ENCODE peak calls at places on chromosomes 5 and 9, in five cellular contexts. One of them, this sample, is unnamed.
A peak's percentile ranks its signal among the peaks of the same experiment; 100 is the strongest.

GRCh38 chr9:1458503-1458902 is 408.3 kb downstream of the DMRT2 start:
- DNase-seq in heart right ventricle: no peak
- DNase-seq in breast epithelium: no peak
- DNase-seq in body of pancreas: no peak
- DNase-seq in cardiac muscle cell: peak; percentile 81
- DNase-seq in this sample: no peak

GRCh38 chr9:36485647-36486453 is 85.8 kb upstream of the RNF38 start:
- DNase-seq in cardiac muscle cell: no peak
- DNase-seq in breast epithelium: no peak
- DNase-seq in body of pancreas: peak; percentile 17
- DNase-seq in heart right ventricle: no peak
- DNase-seq in this sample: no peak

GRCh38 chr9:75197521-75197920 is 109.2 kb downstream of the OSTF1 start:
- DNase-seq in heart right ventricle: no peak
- DNase-seq in cardiac muscle cell: peak; percentile 48
- DNase-seq in breast epithelium: no peak
- DNase-seq in body of pancreas: no peak
- DNase-seq in this sample: no peak

GRCh38 chr5:161286066-161286655 is 260.4 kb downstream of the GABRB2 start:
- DNase-seq in body of pancreas: no peak
- DNase-seq in heart right ventricle: no peak
- DNase-seq in breast epithelium: no peak
- DNase-seq in cardiac muscle cell: no peak
- DNase-seq in this sample: no peak

GRCh38 chr9:115117999-115118470 is at the start of gene TNC:
- DNase-seq in breast epithelium: peak; percentile 57
- DNase-seq in heart right ventricle: peak; percentile 23
- DNase-seq in cardiac muscle cell: peak; percentile 78
- DNase-seq in body of pancreas: peak; percentile 34
- DNase-seq in this sample: peak; percentile 88

GRCh38 chr5:6732634-6733410 is 19.6 kb downstream of the TENT4A start:
- DNase-seq in breast epithelium: no peak
- DNase-seq in body of pancreas: no peak
- DNase-seq in cardiac muscle cell: peak; percentile 79
- DNase-seq in heart right ventricle: peak; percentile 53
- DNase-seq in this sample: peak; percentile 86

GRCh38 chr9:37587521-37587920 is 4.9 kb downstream of the TOMM5 start:
- DNase-seq in body of pancreas: no peak
- DNase-seq in breast epithelium: no peak
- DNase-seq in heart right ventricle: no peak
- DNase-seq in cardiac muscle cell: no peak
- DNase-seq in this sample: no peak

GRCh38 chr5:50849554-50849953 is 183.1 kb downstream of the PARP8 start:
- DNase-seq in heart right ventricle: no peak
- DNase-seq in cardiac muscle cell: no peak
- DNase-seq in breast epithelium: no peak
- DNase-seq in body of pancreas: no peak
- DNase-seq in this sample: no peak

GRCh38 chr5:43231977-43232376 is 40.0 kb downstream of the NIM1K start:
- DNase-seq in breast epithelium: no peak
- DNase-seq in cardiac muscle cell: no peak
- DNase-seq in heart right ventricle: no peak
- DNase-seq in body of pancreas: peak; percentile 88
- DNase-seq in this sample: no peak

GRCh38 chr5:149957855-149958254 is 2.7 kb upstream of the SLC26A2 start:
- DNase-seq in heart right ventricle: no peak
- DNase-seq in breast epithelium: no peak
- DNase-seq in body of pancreas: no peak
- DNase-seq in cardiac muscle cell: no peak
- DNase-seq in this sample: no peak

GRCh38 chr9:135714242-135715055 is 12.5 kb downstream of the KCNT1 start:
- DNase-seq in breast epithelium: no peak
- DNase-seq in cardiac muscle cell: no peak
- DNase-seq in heart right ventricle: no peak
- DNase-seq in body of pancreas: no peak
- DNase-seq in this sample: no peak

GRCh38 chr9:26331223-26331622 is 561.4 kb downstream of the CAAP1 start:
- DNase-seq in body of pancreas: no peak
- DNase-seq in cardiac muscle cell: no peak
- DNase-seq in breast epithelium: no peak
- DNase-seq in heart right ventricle: no peak
- DNase-seq in this sample: no peak

GRCh38 chr5:135038829-135039525 is 4.9 kb upstream of the PITX1 start:
- DNase-seq in breast epithelium: no peak
- DNase-seq in heart right ventricle: no peak
- DNase-seq in cardiac muscle cell: no peak
- DNase-seq in body of pancreas: no peak
- DNase-seq in this sample: no peak

GRCh38 chr9:20754556-20754955 is 70.5 kb downstream of the FOCAD start:
- DNase-seq in body of pancreas: no peak
- DNase-seq in breast epithelium: no peak
- DNase-seq in heart right ventricle: no peak
- DNase-seq in cardiac muscle cell: peak; percentile 15
- DNase-seq in this sample: no peak

GRCh38 chr5:157994906-157995519 is 136.1 kb upstream of the CLINT1 start:
- DNase-seq in breast epithelium: peak; percentile 45
- DNase-seq in cardiac muscle cell: peak; percentile 81
- DNase-seq in heart right ventricle: peak; percentile 60
- DNase-seq in body of pancreas: peak; percentile 71
- DNase-seq in this sample: no peak

GRCh38 chr5:90876366-90876765 is 317.8 kb downstream of the ADGRV1 start:
- DNase-seq in breast epithelium: no peak
- DNase-seq in heart right ventricle: no peak
- DNase-seq in cardiac muscle cell: no peak
- DNase-seq in body of pancreas: no peak
- DNase-seq in this sample: no peak

GRCh38 chr5:175202461-175203065 is 241.4 kb downstream of the DRD1 start:
- DNase-seq in body of pancreas: no peak
- DNase-seq in breast epithelium: no peak
- DNase-seq in cardiac muscle cell: no peak
- DNase-seq in heart right ventricle: no peak
- DNase-seq in this sample: no peak

GRCh38 chr5:158801286-158801685 is 298.4 kb downstream of the EBF1 start:
- DNase-seq in heart right ventricle: no peak
- DNase-seq in body of pancreas: no peak
- DNase-seq in breast epithelium: no peak
- DNase-seq in cardiac muscle cell: no peak
- DNase-seq in this sample: no peak

GRCh38 chr5:139486201-139486600 is 3.6 kb upstream of the STING1 start:
- DNase-seq in heart right ventricle: no peak
- DNase-seq in breast epithelium: no peak
- DNase-seq in cardiac muscle cell: no peak
- DNase-seq in body of pancreas: no peak
- DNase-seq in this sample: no peak

GRCh38 chr5:141369994-141370848 is at the start of gene PCDHGB3:
- DNase-seq in body of pancreas: peak; percentile 31
- DNase-seq in cardiac muscle cell: peak; percentile 62
- DNase-seq in breast epithelium: no peak
- DNase-seq in heart right ventricle: no peak
- DNase-seq in this sample: no peak

GRCh38 chr5:177472460-177473441 is 683 bp downstream of the DBN1 start:
- DNase-seq in body of pancreas: no peak
- DNase-seq in cardiac muscle cell: no peak
- DNase-seq in heart right ventricle: no peak
- DNase-seq in breast epithelium: no peak
- DNase-seq in this sample: no peak

GRCh38 chr5:125961150-125961549 is 462.1 kb upstream of the GRAMD2B start:
- DNase-seq in body of pancreas: no peak
- DNase-seq in cardiac muscle cell: no peak
- DNase-seq in breast epithelium: no peak
- DNase-seq in heart right ventricle: no peak
- DNase-seq in this sample: no peak

GRCh38 chr5:134027203-134027582 is 22.4 kb upstream of the VDAC1 start:
- DNase-seq in cardiac muscle cell: no peak
- DNase-seq in heart right ventricle: no peak
- DNase-seq in breast epithelium: no peak
- DNase-seq in body of pancreas: no peak
- DNase-seq in this sample: no peak

GRCh38 chr5:102753889-102754498 is 1.1 kb upstream of the PAM start:
- DNase-seq in heart right ventricle: no peak
- DNase-seq in breast epithelium: no peak
- DNase-seq in cardiac muscle cell: peak; percentile 3
- DNase-seq in body of pancreas: no peak
- DNase-seq in this sample: peak; percentile 59

GRCh38 chr5:179886190-179886589 is 21.5 kb downstream of the TBC1D9B start:
- DNase-seq in cardiac muscle cell: no peak
- DNase-seq in heart right ventricle: no peak
- DNase-seq in body of pancreas: no peak
- DNase-seq in breast epithelium: no peak
- DNase-seq in this sample: no peak

GRCh38 chr5:122415481-122416120 is 103.6 kb downstream of the SNCAIP start:
- DNase-seq in heart right ventricle: peak; percentile 25
- DNase-seq in body of pancreas: peak; percentile 49
- DNase-seq in breast epithelium: peak; percentile 24
- DNase-seq in cardiac muscle cell: peak; percentile 86
- DNase-seq in this sample: no peak

GRCh38 chr5:130104895-130105684 is 200.8 kb downstream of the CHSY3 start:
- DNase-seq in heart right ventricle: no peak
- DNase-seq in body of pancreas: no peak
- DNase-seq in breast epithelium: no peak
- DNase-seq in cardiac muscle cell: no peak
- DNase-seq in this sample: no peak

GRCh38 chr5:6158974-6159863 is 219.1 kb downstream of the MED10 start:
- DNase-seq in heart right ventricle: no peak
- DNase-seq in cardiac muscle cell: peak; percentile 69
- DNase-seq in breast epithelium: no peak
- DNase-seq in body of pancreas: peak; percentile 12
- DNase-seq in this sample: peak; percentile 90

GRCh38 chr5:145854651-145855258 is 18.1 kb downstream of the GRXCR2 start:
- DNase-seq in breast epithelium: no peak
- DNase-seq in cardiac muscle cell: peak; percentile 80
- DNase-seq in heart right ventricle: no peak
- DNase-seq in body of pancreas: no peak
- DNase-seq in this sample: no peak

GRCh38 chr9:109556061-109556460 is 58.0 kb upstream of the PTPN3 start:
- DNase-seq in cardiac muscle cell: no peak
- DNase-seq in breast epithelium: peak; percentile 82
- DNase-seq in body of pancreas: no peak
- DNase-seq in heart right ventricle: no peak
- DNase-seq in this sample: peak; percentile 86

GRCh38 chr5:74953961-74954720 is 88.0 kb upstream of the FAM169A start:
- DNase-seq in breast epithelium: no peak
- DNase-seq in cardiac muscle cell: peak; percentile 36
- DNase-seq in heart right ventricle: no peak
- DNase-seq in body of pancreas: no peak
- DNase-seq in this sample: no peak

GRCh38 chr5:73314395-73315195 is 134.0 kb downstream of the FOXD1 start:
- DNase-seq in cardiac muscle cell: no peak
- DNase-seq in breast epithelium: no peak
- DNase-seq in body of pancreas: no peak
- DNase-seq in heart right ventricle: no peak
- DNase-seq in this sample: no peak

GRCh38 chr9:113313276-113313675 is 10.1 kb upstream of the RNF183 start:
- DNase-seq in heart right ventricle: no peak
- DNase-seq in body of pancreas: no peak
- DNase-seq in cardiac muscle cell: no peak
- DNase-seq in breast epithelium: no peak
- DNase-seq in this sample: no peak

GRCh38 chr5:38845555-38846378 is at the start of gene OSMR:
- DNase-seq in body of pancreas: peak; percentile 94
- DNase-seq in cardiac muscle cell: peak; percentile 100
- DNase-seq in breast epithelium: peak; percentile 92
- DNase-seq in heart right ventricle: peak; percentile 91
- DNase-seq in this sample: peak; percentile 99

GRCh38 chr5:38094889-38095288 is 163.5 kb upstream of the EGFLAM start:
- DNase-seq in breast epithelium: no peak
- DNase-seq in cardiac muscle cell: no peak
- DNase-seq in body of pancreas: no peak
- DNase-seq in heart right ventricle: no peak
- DNase-seq in this sample: no peak

GRCh38 chr9:17315341-17315740 is 180.5 kb downstream of the CNTLN start:
- DNase-seq in cardiac muscle cell: peak; percentile 13
- DNase-seq in heart right ventricle: no peak
- DNase-seq in body of pancreas: no peak
- DNase-seq in breast epithelium: no peak
- DNase-seq in this sample: no peak

GRCh38 chr9:31210982-31211570 is 1173.4 kb upstream of the ACO1 start:
- DNase-seq in heart right ventricle: no peak
- DNase-seq in body of pancreas: peak; percentile 2
- DNase-seq in cardiac muscle cell: peak; percentile 45
- DNase-seq in breast epithelium: no peak
- DNase-seq in this sample: peak; percentile 30

GRCh38 chr5:93892481-93892880 is 151.1 kb upstream of the POU5F2 start:
- DNase-seq in body of pancreas: no peak
- DNase-seq in cardiac muscle cell: peak; percentile 14
- DNase-seq in breast epithelium: no peak
- DNase-seq in heart right ventricle: no peak
- DNase-seq in this sample: no peak

GRCh38 chr5:87182622-87183021 is 85.1 kb upstream of the RASA1 start:
- DNase-seq in breast epithelium: no peak
- DNase-seq in body of pancreas: no peak
- DNase-seq in cardiac muscle cell: no peak
- DNase-seq in heart right ventricle: no peak
- DNase-seq in this sample: no peak
- H3K4me3 ChIP-seq in breast epithelium: no peak overlapping the region
- H3K4me3 ChIP-seq in body of pancreas: no peak overlapping the region
- H3K4me3 ChIP-seq in cardiac muscle cell: no peak overlapping the region
- H3K4me3 ChIP-seq in heart right ventricle: no peak overlapping the region
- H3K4me3 ChIP-seq in this sample: no peak overlapping the region

GRCh38 chr5:10610058-10610457 is 46.2 kb downstream of the ANKRD33B start:
- DNase-seq in body of pancreas: no peak
- DNase-seq in breast epithelium: no peak
- DNase-seq in heart right ventricle: no peak
- DNase-seq in cardiac muscle cell: no peak
- DNase-seq in this sample: no peak
- H3K4me1 ChIP-seq in body of pancreas: no peaks in the 10 kb centered on the region
- H3K4me1 ChIP-seq in breast epithelium: no peaks in the 10 kb centered on the region
- H3K4me1 ChIP-seq in heart right ventricle: peaks cover 20% of the 10 kb centered on the region
- H3K4me1 ChIP-seq in cardiac muscle cell: peaks cover 25% of the 10 kb centered on the region
- H3K4me1 ChIP-seq in this sample: peaks cover 7% of the 10 kb centered on the region

GRCh38 chr9:95070549-95071021 is 246.9 kb downstream of the FANCC start:
- DNase-seq in body of pancreas: no peak
- DNase-seq in heart right ventricle: no peak
- DNase-seq in cardiac muscle cell: no peak
- DNase-seq in breast epithelium: no peak
- DNase-seq in this sample: no peak
- H3K4me3 ChIP-seq in body of pancreas: no peak overlapping the region
- H3K4me3 ChIP-seq in heart right ventricle: no peak overlapping the region
- H3K4me3 ChIP-seq in cardiac muscle cell: no peak overlapping the region
- H3K4me3 ChIP-seq in breast epithelium: no peak overlapping the region
- H3K4me3 ChIP-seq in this sample: no peak overlapping the region

GRCh38 chr5:14825977-14826376 is 45.6 kb downstream of the ANKH start:
- DNase-seq in heart right ventricle: no peak
- DNase-seq in breast epithelium: no peak
- DNase-seq in cardiac muscle cell: no peak
- DNase-seq in body of pancreas: no peak
- DNase-seq in this sample: no peak
- H3K4me1 ChIP-seq in heart right ventricle: peaks cover 28% of the 10 kb centered on the region
- H3K4me1 ChIP-seq in breast epithelium: no peaks in the 10 kb centered on the region
- H3K4me1 ChIP-seq in cardiac muscle cell: no peaks in the 10 kb centered on the region
- H3K4me1 ChIP-seq in body of pancreas: peaks cover 18% of the 10 kb centered on the region
- H3K4me1 ChIP-seq in this sample: no peaks in the 10 kb centered on the region

This sample was measured in RWPE2.